ENCODE peak calls at places on chromosomes 11 and 22, in nine cellular contexts. A is central memory CD4-positive, alpha-beta T cell; P is tibial artery; J is cerebellar cortex; X is RWPE1; I is NCI-H748 treated with DMSO at 0.1 percent for 48 hours; O is activated naive CD4-positive, alpha-beta T cell treated with anti-CD3 and anti-CD28 coated beads for 36 hours; D is AG20443; R is Kasumi-1. E is an unnamed sample.

GRCh38 chr11:126088999-126089398 is 26.3 kb upstream of the CDON start:
- DNase-seq in X (no peak), P (no peak), A (no peak), I (no peak), O (no peak), J (no peak), R (no peak), D (no peak), E (no peak)

GRCh38 chr11:120540744-120541143 is 29.2 kb downstream of the GRIK4 start:
- DNase-seq in X (no peak), D (no peak), J (no peak), P (no peak), A (no peak), R (no peak), I (no peak), O (no peak), E (no peak)

GRCh38 chr22:38766076-38766777 is 10.4 kb upstream of the SUN2 start:
- DNase-seq in R (peak), O (peak), P (no peak), J (peak), X (peak), A (peak), I (peak), D (peak), E (peak)

GRCh38 chr11:127223633-127224032 is 223.1 kb upstream of the KIRREL3 start:
- DNase-seq in X (no peak), I (no peak), J (no peak), P (no peak), D (no peak), R (no peak), A (no peak), O (no peak), E (no peak)

GRCh38 chr22:46029574-46030200 is 52.7 kb upstream of the WNT7B start:
- DNase-seq in D (no peak), X (no peak), J (no peak), I (no peak), P (peak), A (no peak), O (no peak), R (no peak), E (no peak)

GRCh38 chr11:114056409-114056808 is 3.1 kb upstream of the ZBTB16 start:
- DNase-seq in I (no peak), X (no peak), D (no peak), A (no peak), O (no peak), P (no peak), J (no peak), R (no peak), E (no peak)

GRCh38 chr22:50192825-50193204 is 7.1 kb downstream of the TRABD start:
- DNase-seq in I (no peak), R (no peak), J (no peak), D (no peak), A (peak), X (no peak), P (no peak), O (peak), E (no peak)

GRCh38 chr22:16959345-16959930 is 48.6 kb downstream of the GAB4 start:
- DNase-seq in X (no peak), J (no peak), A (no peak), D (peak), R (no peak), O (no peak), P (no peak), I (no peak), E (no peak)

GRCh38 chr11:46380340-46381045 is 976 bp upstream of the MDK start:
- DNase-seq in X (peak), R (peak), P (peak), I (no peak), D (peak), O (peak), J (no peak), A (peak), E (no peak)

GRCh38 chr22:22164541-22165272 is 79.9 kb upstream of the VPREB1 start:
- DNase-seq in R (no peak), P (no peak), X (no peak), I (no peak), A (no peak), J (no peak), O (no peak), D (no peak), E (no peak)

GRCh38 chr22:44338906-44339305 is 26.2 kb upstream of the SHISAL1 start:
- DNase-seq in J (no peak), X (no peak), D (no peak), A (no peak), R (no peak), I (no peak), P (no peak), O (no peak), E (no peak)

GRCh38 chr11:121762820-121763219 is 310.1 kb upstream of the SORL1-AS1 start:
- DNase-seq in X (peak), A (no peak), P (no peak), D (peak), O (no peak), I (no peak), J (no peak), R (no peak), E (no peak)

GRCh38 chr11:12090061-12090572 is 20.3 kb upstream of the MICAL2 start:
- DNase-seq in P (peak), X (peak), J (no peak), D (peak), R (peak), A (no peak), O (peak), I (no peak), E (no peak)

GRCh38 chr11:19091366-19091765 is 25.6 kb upstream of the ZDHHC13 start:
- DNase-seq in R (no peak), I (no peak), J (no peak), X (no peak), P (no peak), O (no peak), D (no peak), A (no peak), E (no peak)

GRCh38 chr11:95585071-95585751 is 204.4 kb downstream of the FAM76B start:
- DNase-seq in J (no peak), D (no peak), O (no peak), A (no peak), I (no peak), X (no peak), P (no peak), R (no peak), E (no peak)

GRCh38 chr11:1291295-1292017 is 18.0 kb downstream of the TOLLIP start:
- DNase-seq in R (no peak), J (no peak), A (no peak), O (no peak), P (peak), I (no peak), X (no peak), D (no peak), E (no peak)